ENCODE peak calls at places on chromosomes 6 and 20, in ten cellular contexts. B is cardiac muscle cell, A is lower lobe of right lung, O is tibial nerve, H is suprapubic skin, E is heart right ventricle, P is brain microvascular endothelial cell, C is fibroblast of lung, Q is left ventricle myocardium inferior, D is spleen. W is an unnamed sample.
A peak's percentile ranks its signal among the peaks of the same experiment; 100 is the strongest.

GRCh38 chr6:138087549-138087948 is 19.7 kb downstream of the PERP start:
- DNase-seq in A (no peak), C (peak; percentile 37), D (no peak), E (no peak), Q (no peak), H (no peak), B (no peak), P (peak; percentile 22), O (no peak), W (no peak)

GRCh38 chr6:144566868-144567615 is 281.9 kb downstream of the UTRN start:
- DNase-seq in H (no peak), O (no peak), E (no peak), D (no peak), Q (no peak), B (no peak), C (peak; percentile 33), A (no peak), P (no peak), W (no peak)

GRCh38 chr6:100116409-100117194 is 122.6 kb upstream of the MCHR2 start:
- DNase-seq in C (peak; percentile 66), B (peak; percentile 74), D (no peak), E (peak; percentile 29), O (peak; percentile 61), H (no peak), A (no peak), Q (no peak), P (peak; percentile 75), W (no peak)

GRCh38 chr20:50111120-50111828 is 1.7 kb downstream of the UBE2V1 start:
- DNase-seq in Q (no peak), H (peak; percentile 13), O (no peak), A (no peak), D (no peak), E (no peak), B (no peak), P (peak; percentile 72), C (peak; percentile 76), W (no peak)

GRCh38 chr6:45538636-45539035 is 160.9 kb upstream of the SUPT3H start:
- DNase-seq in E (peak; percentile 51), D (no peak), B (no peak), P (no peak), C (no peak), A (no peak), H (peak; percentile 86), O (peak; percentile 79), Q (no peak), W (no peak)

GRCh38 chr6:106446983-106447382 is 86.5 kb downstream of the CRYBG1 start:
- DNase-seq in C (no peak), P (no peak), D (no peak), H (no peak), O (no peak), B (no peak), A (no peak), E (no peak), Q (no peak), W (no peak)

GRCh38 chr20:21715193-21715881 is 9.9 kb downstream of the PAX1 start:
- DNase-seq in D (no peak), H (no peak), C (no peak), B (no peak), E (no peak), O (no peak), Q (no peak), A (no peak), P (no peak), W (no peak)

GRCh38 chr6:16903470-16903869 is 142.2 kb upstream of the ATXN1 start:
- DNase-seq in Q (no peak), B (no peak), P (peak; percentile 27), E (no peak), H (no peak), D (no peak), O (peak; percentile 6), A (no peak), C (peak; percentile 73), W (no peak)

GRCh38 chr20:39538317-39538716 is 576.2 kb downstream of the DHX35 start:
- DNase-seq in Q (no peak), O (no peak), H (no peak), B (no peak), E (no peak), A (no peak), P (no peak), C (no peak), D (no peak), W (no peak)

GRCh38 chr6:99344289-99344688 is 5.2 kb downstream of the FAXC start:
- DNase-seq in H (no peak), C (peak; percentile 79), B (no peak), Q (no peak), E (no peak), D (no peak), O (no peak), P (peak; percentile 16), A (no peak), W (no peak)

GRCh38 chr6:30981942-30982772 is 1.4 kb upstream of the MUC21 start:
- DNase-seq in O (peak; percentile 22), P (peak; percentile 58), B (peak; percentile 68), Q (no peak), D (no peak), H (no peak), C (peak; percentile 87), E (peak; percentile 15), A (no peak), W (no peak)

GRCh38 chr20:21396921-21397340 is 395 bp downstream of the NKX2-4 start:
- DNase-seq in C (no peak), B (no peak), P (no peak), O (no peak), E (no peak), H (no peak), A (no peak), Q (no peak), D (no peak), W (peak; percentile 63)

DNA sequence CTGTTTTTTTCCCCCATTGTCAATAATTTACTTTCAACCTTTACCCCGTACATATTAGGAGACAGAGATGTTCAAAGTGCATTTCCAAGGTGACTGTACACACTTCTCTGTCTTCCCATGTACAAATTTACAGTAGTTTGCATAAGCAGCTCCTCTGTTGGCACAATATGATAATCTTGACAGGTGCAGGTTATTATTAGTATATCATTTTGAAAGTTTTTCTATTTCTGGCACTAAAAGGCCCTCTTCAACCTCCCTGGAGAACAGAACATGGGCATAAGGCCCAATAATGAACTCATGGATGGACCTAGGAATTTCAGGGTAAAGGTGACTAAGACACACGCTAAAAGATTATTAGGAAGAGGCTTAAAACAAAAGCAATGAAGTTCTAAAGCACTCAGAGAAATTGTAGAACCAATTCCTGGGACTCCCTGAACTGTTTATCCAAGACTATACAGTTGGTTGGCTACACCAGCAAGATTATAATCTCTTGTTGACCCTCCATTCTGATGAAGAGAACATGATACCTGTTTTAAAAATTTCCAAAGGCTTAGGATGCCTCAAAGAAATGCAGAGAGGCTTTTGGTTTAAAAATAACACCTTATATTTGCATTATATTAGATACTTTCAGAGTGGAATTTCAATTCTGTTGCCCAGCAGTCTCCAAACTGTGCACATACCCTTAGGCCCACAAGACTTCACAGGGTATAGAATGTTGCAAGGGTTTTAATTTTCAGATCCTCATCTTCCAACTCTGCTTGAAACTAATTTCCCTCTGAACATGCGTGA is 1.1 kb downstream of the AIG1 start:
- DNase-seq in H (no peak), Q (no peak), D (no peak), C (peak; percentile 36), P (no peak), A (no peak), E (no peak), O (no peak), B (no peak), W (no peak)
- H3K27ac ChIP-seq in H (peak overlapping the region; percentile 89), Q (peak overlapping the region; percentile 96), D (no peak overlapping the region), C (no peak overlapping the region), P (no peak overlapping the region), A (no peak overlapping the region), E (peak overlapping the region; percentile 97), O (peak overlapping the region; percentile 97), B (no peak overlapping the region), W (no peak overlapping the region)

GRCh38 chr6:164897523-164898094 is 411.8 kb downstream of the C6orf118 start:
- DNase-seq in P (no peak), D (no peak), Q (no peak), C (no peak), B (no peak), H (no peak), O (no peak), A (no peak), E (no peak), W (no peak)
- TF ChIP-seq CTCF in P (no peak), D (no peak), Q (no peak), C (no peak), B (no peak), H (no peak), O (no peak), A (no peak), E (no peak), W (no peak)

DNA sequence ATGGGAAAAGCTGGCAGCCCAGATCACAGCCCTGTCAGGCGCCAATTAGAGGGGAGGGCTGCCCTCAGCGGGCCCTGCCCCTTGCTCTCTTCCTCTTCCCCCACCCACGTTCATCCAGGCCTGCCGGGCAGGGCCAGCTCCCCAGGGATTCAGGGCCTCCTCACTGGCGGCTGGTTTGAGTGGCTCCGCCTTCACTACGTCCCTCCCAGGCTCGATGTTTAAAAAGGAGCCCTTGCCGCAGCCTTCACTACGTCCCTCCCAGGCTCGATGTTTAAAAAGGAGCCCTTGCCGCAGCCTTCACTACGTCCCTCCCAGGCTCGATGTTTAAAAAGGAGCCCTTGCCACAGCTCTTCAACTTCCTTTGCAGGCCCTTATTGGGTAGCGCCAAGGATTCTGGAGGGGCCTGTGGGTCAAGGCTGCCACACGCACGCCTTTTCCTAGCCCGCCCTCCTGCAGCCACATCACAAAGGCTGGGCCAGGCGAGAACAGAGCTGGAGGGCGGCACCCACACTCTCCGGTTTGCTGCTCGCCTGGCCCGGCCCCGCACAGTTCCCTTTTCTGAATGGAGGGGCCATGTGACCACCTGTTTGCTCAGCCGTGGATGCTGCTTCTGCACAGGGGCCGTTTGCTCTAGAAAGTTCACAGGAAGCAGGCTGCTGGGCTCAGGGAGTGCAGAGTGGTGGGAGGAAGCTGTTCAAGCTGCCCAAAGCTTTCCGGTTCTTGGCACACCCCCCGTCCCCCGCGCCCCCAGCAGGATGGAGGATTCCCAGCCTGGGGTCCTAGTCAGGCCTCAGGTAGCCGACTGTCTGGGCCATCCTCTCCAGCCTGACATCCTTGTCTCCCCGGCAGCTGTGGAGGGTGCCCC is 1.6 kb downstream of the SLC17A9 start:
- DNase-seq in O (peak; percentile 65), D (peak; percentile 96), Q (peak; percentile 73), C (peak; percentile 66), H (no peak), P (peak; percentile 70), A (peak; percentile 88), B (peak; percentile 70), E (peak; percentile 76), W (peak; percentile 89)
- H3K4me3 ChIP-seq in O (peak overlapping the region; percentile 38), D (peak overlapping the region; percentile 38), Q (peak overlapping the region; percentile 53), C (peak overlapping the region; percentile 44), H (peak overlapping the region; percentile 42), P (peak overlapping the region; percentile 57), A (peak overlapping the region; percentile 53), B (no peak overlapping the region), E (peak overlapping the region; percentile 42), W (peak overlapping the region; percentile 39)

DNA sequence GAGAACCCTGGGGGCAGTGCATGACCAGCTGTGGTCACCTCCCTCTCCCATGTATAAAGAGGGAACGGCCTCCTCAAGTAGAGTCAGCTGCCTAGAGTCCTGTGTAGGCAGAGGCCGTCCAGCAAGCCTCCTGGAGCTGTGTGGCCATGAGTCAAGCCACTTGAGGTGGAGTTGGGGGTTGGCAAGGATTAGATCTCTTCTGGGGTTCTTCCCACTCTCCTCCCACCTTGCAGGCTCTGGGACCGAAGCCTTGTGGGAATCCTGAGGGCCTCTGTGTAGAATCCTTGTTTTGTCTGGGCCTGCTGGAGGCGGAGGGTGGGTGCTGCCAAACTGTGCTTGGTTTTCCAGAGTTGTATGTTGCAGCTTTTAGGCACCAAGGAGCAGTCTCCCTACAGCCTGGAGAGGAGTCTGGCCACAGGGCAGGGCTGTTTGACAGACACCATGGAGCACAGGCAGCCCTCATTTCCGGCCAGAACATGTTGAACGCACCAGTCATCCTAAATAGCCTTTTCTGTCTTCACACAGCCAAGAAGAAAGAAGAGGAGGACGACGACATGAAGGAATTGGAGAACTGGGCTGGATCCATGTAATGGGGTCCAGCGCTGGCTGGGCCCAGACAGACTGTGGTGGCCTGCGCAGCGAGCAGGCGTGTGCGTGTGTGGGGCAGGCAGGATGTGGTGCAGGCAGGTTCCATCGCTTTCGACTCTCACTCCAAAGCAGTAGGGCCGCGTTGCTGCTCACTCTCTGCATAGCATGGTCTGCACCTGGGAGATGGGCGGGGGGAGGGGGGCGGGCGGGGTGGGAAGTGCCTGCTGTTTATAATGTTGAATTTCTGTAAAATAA is 42.0 kb downstream of the CHMP4B start:
- DNase-seq in B (no peak), C (peak; percentile 73), H (no peak), E (no peak), Q (no peak), P (no peak), D (peak; percentile 61), A (no peak), O (no peak), W (no peak)
- H3K27ac ChIP-seq in B (no peak overlapping the region), C (no peak overlapping the region), H (no peak overlapping the region), E (no peak overlapping the region), Q (no peak overlapping the region), P (no peak overlapping the region), D (no peak overlapping the region), A (no peak overlapping the region), O (no peak overlapping the region), W (no peak overlapping the region)

W was measured in upper lobe of right lung.